ENCODE peak calls at places on chromosomes 4 and X, in ten cellular contexts. One of them, this sample, is unnamed.

GRCh38 chr4:5790546-5790857 is 79.5 kb downstream of the EVC start:
- DNase-seq in ovary: no peak
- DNase-seq in A549: no peak
- DNase-seq in suprapubic skin: no peak
- DNase-seq in adrenal gland: no peak
- DNase-seq in right lobe of liver: no peak
- DNase-seq in esophagus muscularis mucosa: no peak
- DNase-seq in heart left ventricle: no peak
- DNase-seq in K562: no peak
- DNase-seq in IMR-90: no peak
- DNase-seq in this sample: no peak

GRCh38 chrX:139930923-139931645 is 1.8 kb downstream of the ATP11C start:
- DNase-seq in ovary: peak; percentile 7
- DNase-seq in A549: peak; percentile 10
- DNase-seq in suprapubic skin: no peak
- DNase-seq in adrenal gland: peak; percentile 47
- DNase-seq in right lobe of liver: peak; percentile 50
- DNase-seq in esophagus muscularis mucosa: no peak
- DNase-seq in heart left ventricle: no peak
- DNase-seq in K562: peak; percentile 15
- DNase-seq in IMR-90: no peak
- DNase-seq in this sample: peak; percentile 13

GRCh38 chrX:9336501-9336900 is 128.4 kb upstream of the TBL1X start:
- DNase-seq in ovary: no peak
- DNase-seq in A549: no peak
- DNase-seq in suprapubic skin: no peak
- DNase-seq in adrenal gland: no peak
- DNase-seq in right lobe of liver: no peak
- DNase-seq in esophagus muscularis mucosa: no peak
- DNase-seq in heart left ventricle: no peak
- DNase-seq in K562: no peak
- DNase-seq in IMR-90: no peak
- DNase-seq in this sample: no peak

GRCh38 chr4:106315476-106315967 is 487 bp downstream of the TBCK start:
- DNase-seq in ovary: no peak
- DNase-seq in A549: peak; percentile 12
- DNase-seq in suprapubic skin: peak; percentile 59
- DNase-seq in adrenal gland: no peak
- DNase-seq in right lobe of liver: no peak
- DNase-seq in esophagus muscularis mucosa: no peak
- DNase-seq in heart left ventricle: no peak
- DNase-seq in K562: peak; percentile 23
- DNase-seq in IMR-90: peak; percentile 34
- DNase-seq in this sample: no peak

GRCh38 chr4:121674191-121674590 is 22.6 kb downstream of the ANXA5 start:
- DNase-seq in ovary: no peak
- DNase-seq in A549: no peak
- DNase-seq in suprapubic skin: no peak
- DNase-seq in adrenal gland: no peak
- DNase-seq in right lobe of liver: no peak
- DNase-seq in esophagus muscularis mucosa: no peak
- DNase-seq in heart left ventricle: no peak
- DNase-seq in K562: no peak
- DNase-seq in IMR-90: no peak
- DNase-seq in this sample: no peak

GRCh38 chrX:102339312-102340298 is 92.6 kb downstream of the NXF2 start:
- DNase-seq in ovary: no peak
- DNase-seq in A549: no peak
- DNase-seq in suprapubic skin: peak; percentile 35
- DNase-seq in adrenal gland: peak; percentile 52
- DNase-seq in right lobe of liver: no peak
- DNase-seq in esophagus muscularis mucosa: no peak
- DNase-seq in heart left ventricle: no peak
- DNase-seq in K562: no peak
- DNase-seq in IMR-90: no peak
- DNase-seq in this sample: no peak

GRCh38 chr4:139241086-139241783 is 38.8 kb downstream of the MGARP start:
- DNase-seq in ovary: no peak
- DNase-seq in A549: no peak
- DNase-seq in suprapubic skin: no peak
- DNase-seq in adrenal gland: no peak
- DNase-seq in right lobe of liver: peak; percentile 76
- DNase-seq in esophagus muscularis mucosa: no peak
- DNase-seq in heart left ventricle: no peak
- DNase-seq in K562: no peak
- DNase-seq in IMR-90: no peak
- DNase-seq in this sample: no peak

GRCh38 chr4:177667687-177668086 is 225.4 kb upstream of the AGA start:
- DNase-seq in ovary: no peak
- DNase-seq in A549: no peak
- DNase-seq in suprapubic skin: no peak
- DNase-seq in adrenal gland: no peak
- DNase-seq in right lobe of liver: no peak
- DNase-seq in esophagus muscularis mucosa: no peak
- DNase-seq in heart left ventricle: no peak
- DNase-seq in K562: no peak
- DNase-seq in IMR-90: no peak
- DNase-seq in this sample: no peak

GRCh38 chrX:23662853-23663252 is 4.4 kb upstream of the PRDX4 start:
- DNase-seq in ovary: no peak
- DNase-seq in A549: no peak
- DNase-seq in suprapubic skin: no peak
- DNase-seq in adrenal gland: no peak
- DNase-seq in right lobe of liver: no peak
- DNase-seq in esophagus muscularis mucosa: no peak
- DNase-seq in heart left ventricle: no peak
- DNase-seq in K562: no peak
- DNase-seq in IMR-90: peak; percentile 86
- DNase-seq in this sample: no peak

GRCh38 chr4:8768357-8768999 is 103.2 kb downstream of the HMX1 start:
- DNase-seq in ovary: no peak
- DNase-seq in A549: no peak
- DNase-seq in suprapubic skin: peak; percentile 26
- DNase-seq in adrenal gland: no peak
- DNase-seq in right lobe of liver: no peak
- DNase-seq in esophagus muscularis mucosa: no peak
- DNase-seq in heart left ventricle: peak; percentile 4
- DNase-seq in K562: no peak
- DNase-seq in IMR-90: no peak
- DNase-seq in this sample: peak; percentile 1

GRCh38 chr4:24952667-24953066 is 39.8 kb upstream of the CCDC149 start:
- DNase-seq in ovary: no peak
- DNase-seq in A549: no peak
- DNase-seq in suprapubic skin: no peak
- DNase-seq in adrenal gland: no peak
- DNase-seq in right lobe of liver: no peak
- DNase-seq in esophagus muscularis mucosa: peak; percentile 3
- DNase-seq in heart left ventricle: no peak
- DNase-seq in K562: no peak
- DNase-seq in IMR-90: no peak
- DNase-seq in this sample: no peak

GRCh38 chr4:108168672-108169562 is at the start of gene LEF1:
- DNase-seq in ovary: no peak
- DNase-seq in A549: no peak
- DNase-seq in suprapubic skin: no peak
- DNase-seq in adrenal gland: peak; percentile 66
- DNase-seq in right lobe of liver: no peak
- DNase-seq in esophagus muscularis mucosa: no peak
- DNase-seq in heart left ventricle: no peak
- DNase-seq in K562: peak; percentile 75
- DNase-seq in IMR-90: peak; percentile 11
- DNase-seq in this sample: peak; percentile 30

GRCh38 chr4:85107553-85107952 is 141.1 kb upstream of the WDFY3 start:
- DNase-seq in ovary: no peak
- DNase-seq in A549: no peak
- DNase-seq in suprapubic skin: no peak
- DNase-seq in adrenal gland: no peak
- DNase-seq in right lobe of liver: no peak
- DNase-seq in esophagus muscularis mucosa: no peak
- DNase-seq in heart left ventricle: no peak
- DNase-seq in K562: no peak
- DNase-seq in IMR-90: no peak
- DNase-seq in this sample: no peak
- H3K27ac ChIP-seq in ovary: no peak overlapping the region
- H3K27ac ChIP-seq in A549: no peak overlapping the region
- H3K27ac ChIP-seq in suprapubic skin: no peak overlapping the region
- H3K27ac ChIP-seq in adrenal gland: no peak overlapping the region
- H3K27ac ChIP-seq in right lobe of liver: no peak overlapping the region
- H3K27ac ChIP-seq in esophagus muscularis mucosa: no peak overlapping the region
- H3K27ac ChIP-seq in heart left ventricle: no peak overlapping the region
- H3K27ac ChIP-seq in K562: no peak overlapping the region
- H3K27ac ChIP-seq in IMR-90: no peak overlapping the region
- H3K27ac ChIP-seq in this sample: no peak overlapping the region

DNA sequence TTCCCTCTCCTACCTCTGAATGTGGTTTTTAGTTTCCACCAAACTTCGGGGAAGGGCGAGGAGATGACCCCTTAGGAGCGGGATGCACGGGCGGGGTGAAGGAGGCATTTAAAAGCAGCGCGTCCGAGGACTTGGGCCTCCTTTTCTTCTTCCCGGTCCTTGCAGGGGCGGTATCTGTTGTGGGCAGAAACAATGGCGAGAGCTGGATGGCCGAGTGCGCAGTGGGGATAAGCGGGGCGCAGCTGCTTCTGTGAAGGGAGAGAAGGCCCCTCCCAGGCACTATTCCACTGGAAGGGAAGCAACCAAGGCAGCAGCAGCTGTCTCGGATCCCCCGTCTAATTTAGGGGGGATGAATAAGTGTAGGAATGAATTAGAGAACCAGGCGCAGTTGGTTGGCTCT is 930 bp downstream of the SMARCA5 start:
- DNase-seq in ovary: peak; percentile 39
- DNase-seq in A549: peak; percentile 8
- DNase-seq in suprapubic skin: peak; percentile 73
- DNase-seq in adrenal gland: peak; percentile 77
- DNase-seq in right lobe of liver: peak; percentile 49
- DNase-seq in esophagus muscularis mucosa: no peak
- DNase-seq in heart left ventricle: peak; percentile 66
- DNase-seq in K562: peak; percentile 51
- DNase-seq in IMR-90: peak; percentile 48
- DNase-seq in this sample: peak; percentile 44
- TF ChIP-seq POLR2A in ovary: no peak
- TF ChIP-seq POLR2A in A549: no peak
- TF ChIP-seq POLR2A in suprapubic skin: no peak
- TF ChIP-seq POLR2A in adrenal gland: peak; percentile 17
- TF ChIP-seq POLR2A in right lobe of liver: no peak
- TF ChIP-seq POLR2A in esophagus muscularis mucosa: no peak
- TF ChIP-seq POLR2A in heart left ventricle: no peak
- TF ChIP-seq POLR2A in K562: no peak
- TF ChIP-seq POLR2A in IMR-90: no peak
- TF ChIP-seq POLR2A in this sample: no peak

DNA sequence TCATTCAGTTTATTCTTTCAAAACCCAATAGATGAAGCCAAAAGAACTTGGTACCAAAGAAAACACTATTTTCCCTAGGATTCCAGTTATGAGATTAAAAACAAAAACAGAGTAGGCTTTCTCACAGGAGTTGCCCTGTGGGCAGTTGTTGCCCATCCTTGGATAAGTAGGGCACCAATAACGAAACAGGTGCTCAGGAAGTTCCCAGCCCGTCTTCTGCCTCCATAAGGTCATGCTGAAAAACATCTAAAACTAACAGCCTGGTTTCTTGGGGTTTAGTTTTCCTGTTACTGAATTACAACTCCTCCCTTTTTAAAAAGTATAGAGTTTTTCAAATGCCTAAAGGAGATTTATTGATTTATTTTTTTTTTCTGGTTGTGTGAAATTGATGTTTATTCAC is 14.7 kb downstream of the TSPAN5 start:
- DNase-seq in ovary: no peak
- DNase-seq in A549: no peak
- DNase-seq in suprapubic skin: no peak
- DNase-seq in adrenal gland: no peak
- DNase-seq in right lobe of liver: no peak
- DNase-seq in esophagus muscularis mucosa: no peak
- DNase-seq in heart left ventricle: no peak
- DNase-seq in K562: no peak
- DNase-seq in IMR-90: no peak
- DNase-seq in this sample: no peak
- H3K27ac ChIP-seq in ovary: no peak overlapping the region
- H3K27ac ChIP-seq in A549: peak overlapping the region; percentile 68
- H3K27ac ChIP-seq in suprapubic skin: no peak overlapping the region
- H3K27ac ChIP-seq in adrenal gland: no peak overlapping the region
- H3K27ac ChIP-seq in right lobe of liver: no peak overlapping the region
- H3K27ac ChIP-seq in esophagus muscularis mucosa: no peak overlapping the region
- H3K27ac ChIP-seq in heart left ventricle: no peak overlapping the region
- H3K27ac ChIP-seq in K562: no peak overlapping the region
- H3K27ac ChIP-seq in IMR-90: no peak overlapping the region
- H3K27ac ChIP-seq in this sample: no peak overlapping the region

GRCh38 chr4:77157859-77158486 is 966 bp downstream of the CCNG2 start:
- DNase-seq in ovary: peak; percentile 86
- DNase-seq in A549: peak; percentile 69
- DNase-seq in suprapubic skin: peak; percentile 93
- DNase-seq in adrenal gland: peak; percentile 90
- DNase-seq in right lobe of liver: peak; percentile 87
- DNase-seq in esophagus muscularis mucosa: peak; percentile 96
- DNase-seq in heart left ventricle: peak; percentile 89
- DNase-seq in K562: peak; percentile 84
- DNase-seq in IMR-90: peak; percentile 85
- DNase-seq in this sample: peak; percentile 89
- TF ChIP-seq POLR2A in ovary: no peak
- TF ChIP-seq POLR2A in A549: no peak
- TF ChIP-seq POLR2A in suprapubic skin: no peak
- TF ChIP-seq POLR2A in adrenal gland: peak; percentile 34
- TF ChIP-seq POLR2A in right lobe of liver: no peak
- TF ChIP-seq POLR2A in esophagus muscularis mucosa: peak; percentile 38
- TF ChIP-seq POLR2A in heart left ventricle: no peak
- TF ChIP-seq POLR2A in K562: no peak
- TF ChIP-seq POLR2A in IMR-90: peak; percentile 51
- TF ChIP-seq POLR2A in this sample: peak; percentile 52

DNA sequence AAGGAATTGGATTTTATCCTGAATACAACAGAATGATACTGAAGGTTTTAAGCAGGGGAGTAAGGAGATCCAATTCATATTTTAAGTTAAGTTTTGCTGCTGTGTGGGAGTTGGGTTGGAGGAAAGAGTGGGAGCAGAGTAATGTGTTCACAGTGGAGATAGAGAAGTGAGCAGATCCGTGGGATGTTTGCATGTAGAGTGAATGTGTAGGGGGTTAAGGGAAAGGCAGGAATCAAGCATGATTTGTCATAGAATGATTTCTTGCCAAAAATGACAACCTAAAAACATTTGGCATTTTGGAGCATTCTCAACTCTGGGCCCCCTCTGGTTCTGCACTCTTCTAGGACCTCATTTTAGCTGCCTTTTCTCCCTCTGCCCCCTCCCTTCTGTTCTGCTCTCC is 76.6 kb downstream of the ARHGAP10 start:
- DNase-seq in ovary: no peak
- DNase-seq in A549: no peak
- DNase-seq in suprapubic skin: no peak
- DNase-seq in adrenal gland: no peak
- DNase-seq in right lobe of liver: no peak
- DNase-seq in esophagus muscularis mucosa: no peak
- DNase-seq in heart left ventricle: no peak
- DNase-seq in K562: no peak
- DNase-seq in IMR-90: no peak
- DNase-seq in this sample: no peak
- H3K27ac ChIP-seq in ovary: no peak overlapping the region
- H3K27ac ChIP-seq in A549: no peak overlapping the region
- H3K27ac ChIP-seq in suprapubic skin: no peak overlapping the region
- H3K27ac ChIP-seq in adrenal gland: no peak overlapping the region
- H3K27ac ChIP-seq in right lobe of liver: no peak overlapping the region
- H3K27ac ChIP-seq in esophagus muscularis mucosa: no peak overlapping the region
- H3K27ac ChIP-seq in heart left ventricle: no peak overlapping the region
- H3K27ac ChIP-seq in K562: no peak overlapping the region
- H3K27ac ChIP-seq in IMR-90: no peak overlapping the region
- H3K27ac ChIP-seq in this sample: no peak overlapping the region

GRCh38 chr4:122692641-122693520 is 39.6 kb upstream of the BBS12 start:
- DNase-seq in ovary: no peak
- DNase-seq in A549: no peak
- DNase-seq in suprapubic skin: no peak
- DNase-seq in adrenal gland: no peak
- DNase-seq in right lobe of liver: no peak
- DNase-seq in esophagus muscularis mucosa: peak; percentile 91
- DNase-seq in heart left ventricle: no peak
- DNase-seq in K562: no peak
- DNase-seq in IMR-90: peak; percentile 43
- DNase-seq in this sample: no peak
- TF ChIP-seq POLR2A in ovary: no peak
- TF ChIP-seq POLR2A in A549: no peak
- TF ChIP-seq POLR2A in suprapubic skin: no peak
- TF ChIP-seq POLR2A in adrenal gland: no peak
- TF ChIP-seq POLR2A in right lobe of liver: no peak
- TF ChIP-seq POLR2A in esophagus muscularis mucosa: no peak
- TF ChIP-seq POLR2A in heart left ventricle: no peak
- TF ChIP-seq POLR2A in K562: no peak
- TF ChIP-seq POLR2A in IMR-90: no peak
- TF ChIP-seq POLR2A in this sample: no peak

This sample was measured in body of pancreas.